ENCODE peak calls at places on chromosomes 5 and 9, in five cellular contexts. X, W, U, F and N are unnamed samples.

GRCh38 chr9:132210472-132211145 is 48.8 kb downstream of the NTNG2 start:
- DNase-seq in U (no peak), X (no peak), W (no peak), F (no peak), N (no peak)

GRCh38 chr9:69976165-69976564 is 67.5 kb upstream of the MAMDC2 start:
- DNase-seq in U (peak), X (no peak), F (no peak), W (no peak), N (no peak)

GRCh38 chr9:74573792-74574191 is 76.7 kb downstream of the RORB start:
- DNase-seq in W (no peak), U (no peak), F (peak), X (no peak), N (no peak)

GRCh38 chr5:167730121-167730520 is 561.3 kb upstream of the WWC1 start:
- DNase-seq in X (no peak), F (no peak), U (no peak), W (no peak), N (no peak)

GRCh38 chr9:127417130-127418036 is 6.8 kb upstream of the ZNF79 start:
- DNase-seq in F (no peak), X (no peak), U (no peak), W (no peak), N (no peak)

GRCh38 chr5:115599502-115599901 is 2.8 kb downstream of the TICAM2 start:
- DNase-seq in X (no peak), U (no peak), F (peak), W (no peak), N (no peak)

GRCh38 chr5:25119654-25120053 is 474.9 kb upstream of the CDH10 start:
- DNase-seq in X (no peak), F (no peak), U (no peak), W (no peak), N (no peak)

GRCh38 chr9:134595014-134595413 is 46.6 kb upstream of the COL5A1 start:
- DNase-seq in X (peak), F (no peak), U (no peak), W (no peak), N (no peak)

GRCh38 chr5:179612577-179613459 is 10.7 kb downstream of the HNRNPH1 start:
- DNase-seq in W (no peak), F (peak), X (peak), U (no peak), N (no peak)

GRCh38 chr5:65326912-65327311 is 154.8 kb downstream of the ADAMTS6 start:
- DNase-seq in U (no peak), F (no peak), X (no peak), W (peak), N (no peak)

GRCh38 chr5:65142511-65143011 is 339.2 kb downstream of the ADAMTS6 start:
- DNase-seq in U (no peak), X (no peak), F (no peak), W (peak), N (no peak)

GRCh38 chr5:171806976-171807823 is 21.6 kb downstream of the SMIM23 start:
- DNase-seq in F (no peak), X (no peak), U (no peak), W (peak), N (no peak)

GRCh38 chr9:121887553-121888437 is 205.3 kb downstream of the TTLL11 start:
- DNase-seq in F (no peak), U (no peak), W (no peak), X (no peak), N (no peak)

GRCh38 chr9:83027153-83027867 is 35.6 kb downstream of the RASEF start:
- DNase-seq in F (no peak), U (peak), W (no peak), X (no peak), N (no peak)

GRCh38 chr9:76810377-76810957 is 46.2 kb downstream of the PCA3 start:
- DNase-seq in W (peak), U (peak), X (no peak), F (peak), N (peak)

GRCh38 chr9:124941689-124942561 is 1.0 kb upstream of the GOLGA1 start:
- DNase-seq in U (peak), W (peak), F (peak), X (peak), N (peak)

GRCh38 chr9:92476962-92477361 is 5.3 kb downstream of the ASPN start:
- DNase-seq in U (no peak), X (no peak), F (peak), W (no peak), N (no peak)

GRCh38 chr5:174387448-174387847 is 336.9 kb upstream of the MSX2 start:
- DNase-seq in X (no peak), F (no peak), U (no peak), W (no peak), N (no peak)

GRCh38 chr5:174383196-174384178 is 338.0 kb downstream of the NSG2 start:
- DNase-seq in F (no peak), X (no peak), U (no peak), W (no peak), N (no peak)

GRCh38 chr5:174386846-174387245 is 337.5 kb upstream of the MSX2 start:
- DNase-seq in U (no peak), W (no peak), F (no peak), X (no peak), N (no peak)

GRCh38 chr5:174386306-174386705 is 338.1 kb upstream of the MSX2 start:
- DNase-seq in X (no peak), U (no peak), W (no peak), F (no peak), N (no peak)

GRCh38 chr5:174384509-174384947 is 339.0 kb downstream of the NSG2 start:
- DNase-seq in F (no peak), X (no peak), W (no peak), U (no peak), N (no peak)
- H3K4me3 ChIP-seq in F (no peak), X (no peak), W (no peak), U (no peak), N (no peak)

GRCh38 chr5:169636477-169637084 is 494 bp upstream of the DOCK2 start:
- DNase-seq in X (no peak), F (no peak), U (no peak), W (no peak), N (no peak)

GRCh38 chr5:169634606-169635005 is 2.5 kb upstream of the DOCK2 start:
- DNase-seq in F (no peak), X (no peak), U (no peak), W (no peak), N (no peak)

GRCh38 chr5:169635933-169636332 is 1.1 kb upstream of the DOCK2 start:
- DNase-seq in F (no peak), U (no peak), W (no peak), X (no peak), N (no peak)

GRCh38 chr5:169637856-169638190 is 748 bp downstream of the DOCK2 start:
- DNase-seq in W (no peak), U (no peak), X (no peak), F (peak), N (no peak)

GRCh38 chr5:169637085-169637855 is at the start of gene DOCK2:
- DNase-seq in X (peak), W (peak), F (peak), U (no peak), N (peak)
- H3K4me3 ChIP-seq in X (no peak), W (peak), F (peak), U (no peak), N (peak)

GRCh38 chr5:112737088-112737471 is 605 bp upstream of the APC start:
- DNase-seq in X (no peak), W (peak), U (no peak), F (no peak), N (no peak)
- H3K4me3 ChIP-seq in X (peak), W (peak), U (peak), F (peak), N (peak)

GRCh38 chr5:59768204-59769040 is 125.1 kb downstream of the PDE4D start:
- DNase-seq in F (peak), X (peak), W (peak), U (no peak), N (peak)
- H3K4me3 ChIP-seq in F (peak), X (peak), W (peak), U (no peak), N (peak)

DNA sequence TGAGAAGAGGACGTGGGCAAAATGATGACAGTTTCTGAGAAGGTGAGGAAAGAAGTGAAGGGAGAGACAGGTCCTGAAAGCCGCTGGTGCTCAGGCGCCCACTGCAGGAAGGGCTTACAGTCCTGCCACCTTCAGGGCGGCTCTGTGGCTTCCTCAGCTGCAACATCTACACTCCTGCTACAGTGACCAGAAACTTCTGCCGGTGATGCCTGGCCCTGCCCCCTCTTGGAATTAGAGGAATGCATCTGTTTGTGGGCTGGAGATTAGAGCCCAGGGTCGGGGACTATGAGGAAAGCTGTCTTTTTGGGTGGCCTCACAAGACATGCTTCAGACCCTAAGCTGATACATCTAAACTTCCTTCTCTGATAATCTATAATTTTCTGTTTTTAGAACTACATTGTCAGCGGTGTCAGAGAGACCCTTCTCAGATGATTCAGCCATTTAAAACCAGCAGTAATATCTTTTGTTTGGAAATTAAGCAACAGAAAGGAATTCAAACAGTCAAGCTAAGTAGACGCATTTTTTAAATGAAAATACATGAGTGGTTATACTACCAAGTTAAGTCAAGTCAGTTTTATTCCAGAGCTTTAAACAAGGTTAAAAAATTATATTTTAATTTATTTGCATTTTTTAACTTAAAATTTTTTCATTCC is 30.4 kb downstream of the PRDM6 start:
- DNase-seq in F (peak), X (peak), U (peak), W (peak), N (no peak)
- H3K4me3 ChIP-seq in F (no peak), X (no peak), U (no peak), W (no peak), N (no peak)

GRCh38 chr5:151570058-151570457 is 21.1 kb downstream of the FAT2 start:
- DNase-seq in F (no peak), W (no peak), X (no peak), U (peak), N (no peak)
- H3K4me3 ChIP-seq in F (no peak), W (no peak), X (no peak), U (peak), N (no peak)

GRCh38 chr9:6645153-6646027 is at the start of gene GLDC:
- DNase-seq in U (peak), W (peak), X (peak), F (peak), N (peak)
- H3K4me3 ChIP-seq in U (peak), W (peak), X (peak), F (peak), N (peak)

GRCh38 chr5:142600092-142600491 is 85.8 kb downstream of the FGF1 start:
- DNase-seq in F (no peak), W (no peak), U (no peak), X (no peak), N (no peak)
- H3K4me3 ChIP-seq in F (no peak), W (no peak), U (no peak), X (no peak), N (no peak)